ENCODE peak calls at places on chromosome 13, in five cellular contexts. One of them, this sample, is unnamed.
A peak's percentile ranks its signal among the peaks of the same experiment; 100 is the strongest.

GRCh38 chr13:59823495-59823894 is 340.2 kb downstream of the DIAPH3 start:
- DNase-seq in activated CD4-positive, alpha-beta memory T cell treated with anti-CD3 and anti-CD28 coated beads for 36 hours: no peak
- DNase-seq in C1 segment of cervical spinal cord: no peak
- DNase-seq in LNCaP clone FGC: no peak
- DNase-seq in gastrocnemius medialis: no peak
- DNase-seq in this sample: no peak

GRCh38 chr13:31982124-31982523 is 49.5 kb upstream of the FRY start:
- DNase-seq in activated CD4-positive, alpha-beta memory T cell treated with anti-CD3 and anti-CD28 coated beads for 36 hours: no peak
- DNase-seq in C1 segment of cervical spinal cord: no peak
- DNase-seq in LNCaP clone FGC: no peak
- DNase-seq in gastrocnemius medialis: no peak
- DNase-seq in this sample: no peak

GRCh38 chr13:47932953-47933687 is 68.0 kb downstream of the SUCLA2 start:
- DNase-seq in activated CD4-positive, alpha-beta memory T cell treated with anti-CD3 and anti-CD28 coated beads for 36 hours: no peak
- DNase-seq in C1 segment of cervical spinal cord: no peak
- DNase-seq in LNCaP clone FGC: no peak
- DNase-seq in gastrocnemius medialis: no peak
- DNase-seq in this sample: no peak

GRCh38 chr13:50080856-50081105 is 65.5 kb downstream of the KCNRG start:
- DNase-seq in activated CD4-positive, alpha-beta memory T cell treated with anti-CD3 and anti-CD28 coated beads for 36 hours: no peak
- DNase-seq in C1 segment of cervical spinal cord: no peak
- DNase-seq in LNCaP clone FGC: no peak
- DNase-seq in gastrocnemius medialis: no peak
- DNase-seq in this sample: no peak

GRCh38 chr13:101514695-101515275 is 62.3 kb downstream of the ITGBL1 start:
- DNase-seq in activated CD4-positive, alpha-beta memory T cell treated with anti-CD3 and anti-CD28 coated beads for 36 hours: no peak
- DNase-seq in C1 segment of cervical spinal cord: no peak
- DNase-seq in LNCaP clone FGC: peak; percentile 19
- DNase-seq in gastrocnemius medialis: no peak
- DNase-seq in this sample: peak; percentile 33

GRCh38 chr13:101520672-101521071 is 68.2 kb downstream of the ITGBL1 start:
- DNase-seq in activated CD4-positive, alpha-beta memory T cell treated with anti-CD3 and anti-CD28 coated beads for 36 hours: peak; percentile 34
- DNase-seq in C1 segment of cervical spinal cord: no peak
- DNase-seq in LNCaP clone FGC: no peak
- DNase-seq in gastrocnemius medialis: no peak
- DNase-seq in this sample: no peak

GRCh38 chr13:72556945-72557344 is 170.5 kb downstream of the MZT1 start:
- DNase-seq in activated CD4-positive, alpha-beta memory T cell treated with anti-CD3 and anti-CD28 coated beads for 36 hours: no peak
- DNase-seq in C1 segment of cervical spinal cord: no peak
- DNase-seq in LNCaP clone FGC: no peak
- DNase-seq in gastrocnemius medialis: no peak
- DNase-seq in this sample: no peak

GRCh38 chr13:111559612-111560423 is 239.4 kb downstream of the TEX29 start:
- DNase-seq in activated CD4-positive, alpha-beta memory T cell treated with anti-CD3 and anti-CD28 coated beads for 36 hours: no peak
- DNase-seq in C1 segment of cervical spinal cord: no peak
- DNase-seq in LNCaP clone FGC: no peak
- DNase-seq in gastrocnemius medialis: no peak
- DNase-seq in this sample: no peak

GRCh38 chr13:58018020-58018419 is 386.5 kb downstream of the PCDH17 start:
- DNase-seq in activated CD4-positive, alpha-beta memory T cell treated with anti-CD3 and anti-CD28 coated beads for 36 hours: no peak
- DNase-seq in C1 segment of cervical spinal cord: no peak
- DNase-seq in LNCaP clone FGC: no peak
- DNase-seq in gastrocnemius medialis: no peak
- DNase-seq in this sample: no peak

GRCh38 chr13:111937763-111938375 is 129.1 kb upstream of the SOX1 start:
- DNase-seq in activated CD4-positive, alpha-beta memory T cell treated with anti-CD3 and anti-CD28 coated beads for 36 hours: no peak
- DNase-seq in C1 segment of cervical spinal cord: no peak
- DNase-seq in LNCaP clone FGC: no peak
- DNase-seq in gastrocnemius medialis: no peak
- DNase-seq in this sample: no peak

GRCh38 chr13:112182831-112183543 is 116.0 kb downstream of the SOX1 start:
- DNase-seq in activated CD4-positive, alpha-beta memory T cell treated with anti-CD3 and anti-CD28 coated beads for 36 hours: no peak
- DNase-seq in C1 segment of cervical spinal cord: no peak
- DNase-seq in LNCaP clone FGC: no peak
- DNase-seq in gastrocnemius medialis: no peak
- DNase-seq in this sample: no peak

GRCh38 chr13:33275916-33276315 is 9.6 kb downstream of the STARD13 start:
- DNase-seq in activated CD4-positive, alpha-beta memory T cell treated with anti-CD3 and anti-CD28 coated beads for 36 hours: no peak
- DNase-seq in C1 segment of cervical spinal cord: no peak
- DNase-seq in LNCaP clone FGC: no peak
- DNase-seq in gastrocnemius medialis: no peak
- DNase-seq in this sample: no peak

GRCh38 chr13:35891973-35892441 is 239.2 kb downstream of the DCLK1 start:
- DNase-seq in activated CD4-positive, alpha-beta memory T cell treated with anti-CD3 and anti-CD28 coated beads for 36 hours: no peak
- DNase-seq in C1 segment of cervical spinal cord: no peak
- DNase-seq in LNCaP clone FGC: no peak
- DNase-seq in gastrocnemius medialis: no peak
- DNase-seq in this sample: no peak